ENCODE peak calls at places on chromosome 12, in four cellular contexts. P is fibroblast of lung, V is heart right ventricle, F is choroid plexus epithelial cell. N is an unnamed sample.
A peak's percentile ranks its signal among the peaks of the same experiment; 100 is the strongest.

GRCh38 chr12:86663691-86664090 is 407.5 kb upstream of the MGAT4C start:
- DNase-seq in P (peak; percentile 17), V (no peak), F (peak; percentile 43), N (peak; percentile 17)

GRCh38 chr12:92121826-92122225 is 23.8 kb downstream of the BTG1 start:
- DNase-seq in P (no peak), V (no peak), F (no peak), N (no peak)

GRCh38 chr12:75452675-75453330 is 27.8 kb upstream of the GLIPR1 start:
- DNase-seq in P (peak; percentile 15), V (no peak), F (peak; percentile 51), N (peak; percentile 56)

GRCh38 chr12:12974211-12974610 is 22.2 kb upstream of the GPRC5D start:
- DNase-seq in P (no peak), V (no peak), F (no peak), N (no peak)

GRCh38 chr12:124816295-124816854 is 47.3 kb downstream of the SCARB1 start:
- DNase-seq in P (no peak), V (no peak), F (no peak), N (no peak)

GRCh38 chr12:116597886-116598285 is 38.7 kb downstream of the MAP1LC3B2 start:
- DNase-seq in P (no peak), V (no peak), F (no peak), N (no peak)

GRCh38 chr12:105396983-105397382 is 66.5 kb downstream of the C12orf75 start:
- DNase-seq in P (no peak), V (no peak), F (no peak), N (no peak)

GRCh38 chr12:91813701-91814100 is 331.9 kb downstream of the BTG1 start:
- DNase-seq in P (peak; percentile 19), V (no peak), F (no peak), N (no peak)

GRCh38 chr12:66503746-66504145 is 175.1 kb downstream of the GRIP1 start:
- DNase-seq in P (no peak), V (no peak), F (no peak), N (no peak)

GRCh38 chr12:65685514-65685913 is 138.8 kb upstream of the HMGA2 start:
- DNase-seq in P (peak; percentile 57), V (no peak), F (peak; percentile 69), N (peak; percentile 44)

DNA sequence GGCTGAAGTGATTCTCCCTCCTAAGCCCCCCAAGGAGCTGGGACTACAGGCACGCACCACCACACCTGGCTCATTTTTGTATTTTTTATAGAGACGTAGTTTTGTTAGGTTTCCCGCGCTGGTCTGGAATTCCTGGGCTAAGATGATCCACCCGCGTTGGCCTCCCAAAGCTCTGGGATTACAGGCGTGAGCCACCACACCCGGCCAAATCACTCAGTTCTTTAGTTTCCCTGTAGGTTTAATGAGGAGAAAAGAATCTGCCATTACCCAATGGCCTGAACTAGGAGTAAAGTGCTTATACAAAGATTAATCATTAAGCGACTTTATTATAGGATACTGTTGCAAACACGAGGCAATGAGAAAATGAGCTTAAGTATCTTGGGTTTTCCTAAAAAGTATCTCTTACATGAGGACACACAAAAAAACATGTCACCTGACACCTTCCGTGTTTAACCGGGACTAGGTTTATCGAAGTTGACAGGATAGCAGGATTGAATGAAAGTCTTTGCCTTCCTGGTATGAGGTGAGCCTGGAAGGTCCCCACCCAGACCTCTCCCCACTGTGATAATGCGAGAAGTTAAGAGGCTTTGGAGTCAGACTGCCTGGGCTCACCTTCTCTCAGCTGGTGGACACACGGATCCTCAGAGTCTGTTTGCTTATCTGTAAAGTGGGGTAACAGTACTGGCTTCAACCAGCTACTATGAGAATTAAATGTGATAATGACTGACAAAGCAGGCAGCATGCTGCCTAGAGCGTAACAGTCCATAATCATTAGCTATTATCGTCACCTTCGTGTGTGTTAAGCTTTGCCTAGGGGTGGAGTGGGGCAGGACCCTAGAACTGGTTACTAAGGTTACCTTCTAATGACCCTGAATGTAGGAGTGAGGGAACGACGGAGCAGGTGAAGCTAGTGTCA is 133.6 kb upstream of the KRAS start:
- DNase-seq in P (no peak), V (no peak), F (no peak), N (no peak)
- H3K4me3 ChIP-seq in P (peak overlapping the region; percentile 96), V (peak overlapping the region; percentile 64), F (no peak overlapping the region), N (peak overlapping the region; percentile 86)

GRCh38 chr12:50211392-50212070 is 44.4 kb upstream of the CERS5 start:
- DNase-seq in P (no peak), V (no peak), F (peak; percentile 75), N (peak; percentile 43)
- H3K4me3 ChIP-seq in P (no peak overlapping the region), V (no peak overlapping the region), F (no peak overlapping the region), N (no peak overlapping the region)

DNA sequence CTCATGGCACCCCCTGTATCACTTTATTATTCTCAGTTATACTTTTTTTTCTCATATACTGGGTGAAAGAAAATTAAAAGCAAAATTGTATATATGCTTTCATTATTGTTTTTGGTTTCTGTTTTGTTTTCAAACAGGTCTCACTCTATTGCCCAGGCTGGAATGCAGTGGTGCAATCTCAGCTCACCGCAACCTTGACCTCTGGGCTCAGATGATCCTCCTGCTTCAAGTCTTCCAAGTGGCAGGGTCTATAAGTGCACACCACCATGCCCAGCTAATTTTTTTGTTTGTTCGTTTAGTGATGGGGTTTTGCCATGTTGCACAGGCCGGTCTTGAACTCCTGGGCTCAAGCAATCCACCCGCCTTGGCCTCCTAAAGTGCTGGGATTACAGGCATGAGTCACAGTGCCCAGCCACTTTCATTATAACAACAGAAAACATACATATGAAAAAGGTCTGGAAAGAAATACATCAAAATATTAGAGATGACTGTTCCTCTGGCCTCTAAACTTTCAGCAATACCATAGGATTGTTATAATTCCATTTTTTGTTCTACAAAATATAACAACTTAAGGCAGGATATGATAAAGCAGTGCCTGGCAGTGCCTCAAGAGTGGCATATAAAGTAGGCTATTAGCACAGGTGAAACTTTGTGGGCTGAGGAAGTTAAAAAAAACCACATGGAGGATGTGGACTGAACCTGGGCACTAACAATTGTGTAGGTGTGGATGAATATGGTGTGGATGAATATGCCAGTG is 5.8 kb upstream of the NTN4 start:
- DNase-seq in P (no peak), V (no peak), F (peak; percentile 33), N (no peak)
- H3K4me3 ChIP-seq in P (no peak overlapping the region), V (no peak overlapping the region), F (no peak overlapping the region), N (no peak overlapping the region)

DNA sequence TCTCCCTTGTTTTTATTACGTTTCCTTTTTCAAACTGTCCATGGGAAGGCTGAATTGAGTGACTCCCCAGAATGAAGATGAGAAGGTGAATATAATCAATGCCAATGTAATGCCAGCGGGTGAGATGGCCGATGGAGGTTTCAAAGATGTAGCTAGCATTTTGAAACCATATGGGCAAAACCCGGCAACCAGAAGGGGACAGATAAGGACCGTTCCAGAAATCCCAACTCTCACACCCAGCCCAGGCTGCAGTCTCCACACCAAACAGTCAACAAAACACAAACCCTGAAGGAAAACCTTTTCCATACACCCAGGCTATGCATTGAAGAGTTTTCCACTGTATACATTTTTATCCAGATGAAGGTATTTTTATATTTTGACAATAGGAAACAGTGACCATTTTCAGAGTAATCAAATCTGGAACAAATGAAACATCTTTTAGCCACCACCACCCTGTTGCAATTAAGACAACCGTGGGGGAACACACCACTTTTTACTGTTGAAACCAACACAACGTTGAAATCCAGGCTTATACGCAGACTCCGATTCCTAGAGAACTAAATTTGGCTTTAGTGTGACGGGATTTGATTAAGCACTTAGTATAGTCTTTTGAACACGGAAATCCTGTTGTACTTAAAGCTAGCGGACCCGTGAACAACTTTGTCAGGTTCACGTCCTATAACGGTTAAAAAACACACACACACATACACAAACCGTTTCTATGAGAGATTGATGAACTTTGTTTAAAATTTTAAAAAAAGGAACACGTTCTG is 19.0 kb downstream of the PHETA1 start:
- DNase-seq in P (no peak), V (no peak), F (no peak), N (no peak)
- H3K4me3 ChIP-seq in P (no peak overlapping the region), V (no peak overlapping the region), F (no peak overlapping the region), N (no peak overlapping the region)

GRCh38 chr12:94071258-94071657 is 77.1 kb upstream of the PLXNC1 start:
- DNase-seq in P (no peak), V (no peak), F (no peak), N (no peak)

GRCh38 chr12:94074970-94075695 is 73.2 kb upstream of the PLXNC1 start:
- DNase-seq in P (peak; percentile 93), V (peak; percentile 57), F (peak; percentile 95), N (peak; percentile 81)

GRCh38 chr12:94077209-94077608 is 71.2 kb upstream of the PLXNC1 start:
- DNase-seq in P (no peak), V (no peak), F (no peak), N (no peak)

GRCh38 chr12:94073441-94074051 is 74.8 kb upstream of the PLXNC1 start:
- DNase-seq in P (peak; percentile 14), V (peak; percentile 38), F (peak; percentile 37), N (no peak)

DNA sequence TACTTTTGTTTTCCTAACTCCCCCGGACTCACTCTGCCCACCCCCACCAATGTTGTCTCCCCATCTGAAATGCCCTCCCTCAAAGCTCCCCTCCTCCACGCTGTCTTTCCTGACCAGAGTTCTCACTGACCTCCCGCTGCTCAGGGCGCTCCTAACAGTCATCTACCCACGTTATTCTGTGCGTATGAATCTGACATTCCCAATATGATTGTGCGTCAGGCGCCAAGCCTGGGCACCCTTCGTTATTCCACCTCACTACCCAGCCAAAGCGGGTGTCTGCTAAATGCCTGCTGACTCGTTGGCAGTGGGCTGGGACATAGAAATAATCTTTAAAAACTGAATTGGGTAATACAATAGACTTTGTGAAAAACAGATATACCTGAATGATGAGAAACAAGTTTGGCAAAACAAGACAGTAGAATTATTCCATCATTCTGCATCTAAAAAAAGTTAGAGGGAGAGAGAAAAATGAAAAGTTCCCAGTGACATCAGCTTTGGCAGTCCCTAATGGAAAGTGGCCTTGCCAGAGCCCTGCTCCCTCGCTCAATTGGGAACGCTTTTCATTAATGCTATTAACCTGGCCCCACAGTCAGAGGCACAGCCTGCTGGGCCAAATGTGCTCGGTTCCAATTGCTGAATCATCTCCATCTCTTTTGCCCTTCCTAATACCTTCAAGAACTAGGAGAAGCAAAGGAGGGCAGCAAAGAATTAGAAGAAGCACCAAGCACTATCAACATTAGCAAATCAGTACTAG is 74.0 kb upstream of the PLXNC1 start:
- DNase-seq in P (no peak), V (peak; percentile 48), F (no peak), N (no peak)
- H3K4me3 ChIP-seq in P (no peak overlapping the region), V (peak overlapping the region; percentile 20), F (no peak overlapping the region), N (no peak overlapping the region)

DNA sequence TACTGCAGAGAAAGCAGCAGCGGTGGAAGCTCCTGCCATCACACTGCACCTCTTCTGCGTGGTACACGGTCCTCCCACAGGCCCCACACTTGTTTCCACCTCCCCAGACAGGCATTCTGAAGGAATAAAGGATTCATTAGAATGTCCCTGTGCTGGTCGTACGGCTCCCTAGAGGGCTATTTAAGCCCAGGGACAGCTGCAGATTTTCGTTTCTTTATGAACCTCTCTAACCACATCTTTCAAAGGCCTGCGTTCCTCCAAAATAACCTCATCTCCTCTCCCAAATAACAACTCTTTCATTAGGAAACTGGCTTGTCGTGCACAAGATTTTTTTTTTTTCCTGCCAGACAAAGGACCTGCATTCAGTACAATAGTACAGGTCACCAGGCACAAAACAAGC is 12.7 kb downstream of the CSRP2 start:
- DNase-seq in P (no peak), V (no peak), F (no peak), N (peak; percentile 47)
- H3K4me3 ChIP-seq in P (no peak overlapping the region), V (no peak overlapping the region), F (no peak overlapping the region), N (no peak overlapping the region)

GRCh38 chr12:4268549-4269181 is 4.9 kb upstream of the CCND2 start:
- DNase-seq in P (peak; percentile 18), V (no peak), F (no peak), N (no peak)
- H3K4me3 ChIP-seq in P (peak overlapping the region; percentile 27), V (peak overlapping the region; percentile 86), F (peak overlapping the region; percentile 48), N (peak overlapping the region; percentile 28)

DNA sequence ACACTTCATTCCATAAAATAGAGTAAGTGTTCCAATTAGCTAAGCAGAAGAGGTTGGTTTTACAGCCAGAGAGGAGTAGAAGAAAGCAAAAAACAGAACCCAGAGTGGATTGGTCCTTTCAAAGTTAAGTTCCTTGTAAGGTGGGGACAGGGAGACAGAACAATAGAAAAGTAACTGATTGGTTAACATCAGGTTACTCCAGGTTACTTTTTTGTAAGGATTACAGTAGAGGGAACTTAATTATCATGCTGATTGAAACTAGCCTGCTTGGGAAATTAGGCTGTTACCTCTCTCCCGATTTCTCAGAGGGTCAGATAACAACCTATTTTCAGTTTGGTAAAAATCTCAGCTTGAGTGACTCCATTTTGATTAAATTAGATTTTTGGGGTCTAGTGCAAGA is 11.5 kb downstream of the SOCS2 start:
- DNase-seq in P (no peak), V (no peak), F (no peak), N (no peak)
- H3K4me3 ChIP-seq in P (no peak overlapping the region), V (no peak overlapping the region), F (no peak overlapping the region), N (no peak overlapping the region)

N was measured in astrocyte of the spinal cord.